ENCODE peak calls at places on chromosomes 16 and 17, in nine cellular contexts. L is K562, G is transverse colon, X is ovary, K is sigmoid colon, H is A549, O is tibial nerve, C is esophagus muscularis mucosa, F is H1. B is an unnamed sample. For H3K4me1, the result is how much of the 10 kb centered on the place peaks cover.

GRCh38 chr17:78412403-78412802 is 34.0 kb downstream of the PGS1 start:
- DNase-seq in C (no peak), F (no peak), X (no peak), L (peak), H (peak), G (no peak), O (no peak), K (no peak), B (no peak)

GRCh38 chr16:71426069-71426879 is 15.6 kb downstream of the TLE7 start:
- DNase-seq in X (peak), F (peak), G (peak), C (no peak), K (no peak), O (peak), H (peak), L (peak), B (peak)

GRCh38 chr16:51287231-51287630 is 136.2 kb upstream of the SALL1 start:
- DNase-seq in K (no peak), X (no peak), H (no peak), F (no peak), C (no peak), G (no peak), O (no peak), L (no peak), B (no peak)

GRCh38 chr16:15739940-15740339 is 89.9 kb downstream of the NDE1 start:
- DNase-seq in K (no peak), O (no peak), C (no peak), L (no peak), G (no peak), H (no peak), X (peak), F (no peak), B (no peak)

GRCh38 chr17:74212262-74212912 is 984 bp upstream of the TTYH2 start:
- DNase-seq in C (no peak), L (peak), K (peak), H (no peak), G (peak), F (no peak), X (no peak), O (no peak), B (no peak)

GRCh38 chr16:30982548-30983288 is 2.3 kb upstream of the HSD3B7 start:
- DNase-seq in L (no peak), C (no peak), X (no peak), F (no peak), H (no peak), G (no peak), K (no peak), O (no peak), B (no peak)

GRCh38 chr16:22915003-22915402 is 101.0 kb downstream of the HS3ST2 start:
- DNase-seq in L (no peak), C (no peak), G (no peak), X (no peak), K (no peak), O (no peak), H (no peak), F (no peak), B (no peak)

GRCh38 chr16:29926675-29927522 is 873 bp upstream of the KCTD13 start:
- DNase-seq in H (peak), L (peak), K (peak), X (peak), F (no peak), O (peak), G (peak), C (no peak), B (no peak)

GRCh38 chr17:78117027-78117981 is 11.3 kb downstream of the TMC6 start:
- DNase-seq in O (no peak), L (peak), F (no peak), G (peak), C (no peak), K (no peak), H (no peak), X (no peak), B (peak)

GRCh38 chr16:19840524-19841110 is 44.0 kb downstream of the GPRC5B start:
- DNase-seq in L (peak), K (no peak), F (no peak), C (no peak), G (no peak), H (no peak), X (no peak), O (no peak), B (no peak)

GRCh38 chr17:50062323-50063243 is 6.7 kb downstream of the ITGA3 start:
- DNase-seq in K (peak), L (no peak), G (peak), X (peak), F (no peak), H (peak), O (no peak), C (no peak), B (no peak)

GRCh38 chr16:51719376-51719775 is 568.3 kb upstream of the SALL1 start:
- DNase-seq in L (no peak), F (no peak), X (no peak), O (no peak), H (no peak), K (no peak), G (no peak), C (no peak), B (no peak)

GRCh38 chr17:71585540-71585939 is 535.3 kb upstream of the SOX9 start:
- DNase-seq in K (no peak), X (no peak), C (no peak), H (no peak), L (no peak), F (no peak), G (no peak), O (no peak), B (no peak)

GRCh38 chr16:31221357-31222160 is 4.6 kb upstream of the PYDC1 start:
- DNase-seq in G (no peak), C (no peak), L (no peak), F (no peak), X (no peak), H (no peak), K (no peak), O (no peak), B (no peak)

GRCh38 chr16:27759947-27760844 is 210.3 kb downstream of the KATNIP start:
- DNase-seq in C (no peak), K (no peak), F (no peak), G (no peak), O (no peak), X (no peak), H (no peak), L (peak), B (no peak)

GRCh38 chr17:46925185-46925858 is 2.4 kb downstream of the GOSR2 start:
- DNase-seq in X (no peak), L (no peak), H (no peak), K (no peak), F (no peak), C (no peak), G (no peak), O (no peak), B (no peak)

GRCh38 chr16:9797306-9797705 is 384.9 kb downstream of the GRIN2A start:
- DNase-seq in G (no peak), K (no peak), F (no peak), O (no peak), H (no peak), X (no peak), L (no peak), C (no peak), B (no peak)

GRCh38 chr17:58317421-58318064 is 11.1 kb downstream of the TSPOAP1 start:
- DNase-seq in G (peak), O (no peak), C (no peak), X (peak), H (peak), F (no peak), L (peak), K (peak), B (peak)

GRCh38 chr17:49031965-49032928 is 35.1 kb downstream of the IGF2BP1 start:
- DNase-seq in K (no peak), L (peak), F (no peak), X (no peak), H (peak), O (peak), C (no peak), G (peak), B (no peak)

GRCh38 chr16:51408357-51408756 is 257.3 kb upstream of the SALL1 start:
- DNase-seq in F (no peak), K (no peak), C (no peak), O (no peak), G (no peak), L (no peak), X (no peak), H (peak), B (no peak)

GRCh38 chr17:83096401-83097220 is 17.2 kb downstream of the METRNL start:
- DNase-seq in C (no peak), O (no peak), G (peak), K (no peak), X (no peak), H (no peak), F (no peak), L (no peak), B (no peak)

GRCh38 chr17:74455025-74455585 is 11.3 kb upstream of the CD300A start:
- DNase-seq in G (peak), O (no peak), X (peak), K (no peak), C (no peak), H (no peak), L (no peak), F (no peak), B (no peak)

GRCh38 chr16:30728904-30729672 is 19.1 kb upstream of the PHKG2 start:
- DNase-seq in L (no peak), C (no peak), F (no peak), H (no peak), G (peak), K (peak), X (no peak), O (no peak), B (no peak)

GRCh38 chr17:7405882-7406825 is 1.5 kb upstream of the NLGN2 start:
- DNase-seq in F (no peak), O (no peak), K (no peak), H (no peak), L (no peak), G (no peak), C (no peak), X (no peak), B (peak)

GRCh38 chr17:39699818-39700147 is at the start of gene ERBB2:
- DNase-seq in O (peak), X (peak), G (peak), L (no peak), K (peak), F (no peak), C (no peak), H (peak), B (no peak)

GRCh38 chr17:77054926-77055325 is 85.8 kb upstream of the SEC14L1 start:
- DNase-seq in G (no peak), L (no peak), H (no peak), X (no peak), F (no peak), O (no peak), K (no peak), C (no peak), B (no peak)

GRCh38 chr17:51425793-51426192 is 165.4 kb downstream of the UTP18 start:
- DNase-seq in L (no peak), G (no peak), F (no peak), O (no peak), X (no peak), C (no peak), H (no peak), K (no peak), B (no peak)

GRCh38 chr16:4517812-4518211 is 20.8 kb downstream of the CDIP1 start:
- DNase-seq in L (peak), H (peak), K (no peak), G (no peak), X (no peak), F (no peak), O (no peak), C (no peak), B (no peak)

GRCh38 chr16:49338867-49339266 is 34.7 kb upstream of the C16orf78 start:
- DNase-seq in O (no peak), G (no peak), K (no peak), L (no peak), X (no peak), C (peak), H (no peak), F (no peak), B (no peak)

GRCh38 chr17:75077072-75077489 is 10.7 kb upstream of the SLC16A5 start:
- DNase-seq in K (no peak), F (no peak), H (no peak), C (no peak), O (no peak), G (peak), X (no peak), L (no peak), B (no peak)

GRCh38 chr17:56897646-56898424 is 16.0 kb downstream of the TRIM25 start:
- DNase-seq in G (peak), X (no peak), K (no peak), H (no peak), F (no peak), L (no peak), C (no peak), O (no peak), B (no peak)

GRCh38 chr17:49914664-49915063 is 54.3 kb upstream of the DLX4 start:
- DNase-seq in F (no peak), H (no peak), K (no peak), X (no peak), L (no peak), G (no peak), O (no peak), C (no peak), B (no peak)

GRCh38 chr17:27768858-27769410 is 31.4 kb downstream of the NOS2 start:
- DNase-seq in K (no peak), H (no peak), X (no peak), O (no peak), F (no peak), G (no peak), L (no peak), C (no peak), B (no peak)

GRCh38 chr17:8063761-8064589 is 23.5 kb downstream of the ALOX12B start:
- DNase-seq in C (no peak), F (no peak), O (no peak), X (no peak), K (no peak), L (no peak), G (no peak), H (no peak), B (no peak)

GRCh38 chr17:78793415-78793814 is 11.3 kb upstream of the CYTH1 start:
- DNase-seq in F (no peak), O (no peak), K (no peak), L (no peak), G (no peak), C (no peak), X (no peak), H (no peak), B (no peak)

DNA sequence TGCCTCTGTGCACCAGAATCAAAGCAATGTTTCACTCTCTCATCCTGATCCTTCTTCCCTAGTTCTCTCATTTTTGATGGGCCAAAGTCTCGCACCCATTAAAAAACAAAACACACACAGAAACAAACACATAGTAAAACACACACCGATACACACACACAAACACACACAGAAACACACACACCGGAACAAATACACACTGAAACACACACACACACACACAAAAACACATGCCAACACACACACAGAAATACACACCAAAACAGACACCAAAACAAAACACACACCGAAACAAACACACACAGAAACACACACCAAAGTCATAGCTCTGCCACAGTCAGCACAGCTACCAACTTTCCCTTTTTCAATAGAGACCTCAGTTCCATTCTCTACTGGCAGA is 8.6 kb downstream of the HSPB9 start:
- DNase-seq in H (no peak), F (no peak), C (no peak), X (no peak), K (no peak), G (no peak), O (no peak), L (no peak), B (no peak)
- H3K4me1 ChIP-seq in H (under half), F (under half), C (half or more), X (under half), K (under half), G (under half), O (half or more), L (under half), B (half or more)

DNA sequence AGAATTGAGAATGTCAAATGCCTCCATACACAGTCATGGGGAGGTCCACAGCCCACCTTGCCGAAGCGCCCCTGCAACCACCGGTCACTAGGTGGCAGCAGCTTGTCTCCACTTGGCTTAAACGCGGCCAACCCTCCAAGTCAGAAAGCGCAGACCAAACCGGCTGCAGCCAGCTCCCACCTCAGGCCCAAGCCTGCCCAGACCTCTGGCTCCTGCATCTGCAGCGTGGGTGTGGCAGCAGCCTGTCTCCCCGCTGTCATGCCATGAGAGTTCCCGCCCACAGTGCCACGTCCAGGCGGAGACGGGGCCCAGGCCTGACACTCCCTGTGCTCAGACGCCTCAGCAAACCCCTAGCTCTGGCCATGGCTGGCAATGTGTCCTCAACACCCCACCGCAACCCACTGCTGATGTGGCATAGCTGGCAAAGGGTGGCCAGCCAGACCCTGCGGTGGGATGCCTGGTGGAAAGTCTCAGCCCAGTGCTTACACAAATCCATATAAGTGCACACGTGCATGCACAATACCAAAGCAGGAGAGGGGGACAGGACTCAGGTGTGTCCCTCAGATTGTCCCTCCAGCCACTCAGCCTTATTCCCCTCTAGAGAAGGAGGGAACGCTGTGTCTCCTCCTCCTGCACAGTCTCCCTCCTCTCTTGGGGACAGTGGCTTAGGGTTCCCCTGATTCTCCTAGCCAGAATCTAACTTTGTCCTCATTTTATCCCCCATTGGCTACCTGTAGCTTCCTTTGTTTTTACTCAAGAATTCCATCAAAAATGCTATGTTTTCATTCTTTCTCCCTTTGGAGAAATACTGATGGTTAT is 10.9 kb downstream of the COPZ2 start:
- DNase-seq in L (peak), O (peak), H (peak), K (peak), C (no peak), G (peak), F (peak), X (peak), B (peak)
- TF ChIP-seq POLR2A in L (no peak), O (peak), H (no peak), K (no peak), C (no peak), G (no peak), F (no peak), X (no peak), B (no peak)

GRCh38 chr17:80147035-80147939 is at the start of gene EIF4A3:
- DNase-seq in K (peak), G (peak), O (peak), H (peak), F (peak), X (peak), L (peak), C (peak), B (peak)

GRCh38 chr17:80142929-80143328 is 4.0 kb downstream of the EIF4A3 start:
- DNase-seq in H (no peak), K (peak), G (no peak), F (no peak), C (no peak), O (no peak), X (no peak), L (no peak), B (no peak)

GRCh38 chr17:80146121-80147034 is 550 bp downstream of the EIF4A3 start:
- DNase-seq in X (no peak), G (no peak), H (no peak), O (no peak), K (peak), L (peak), C (no peak), F (no peak), B (peak)

GRCh38 chr17:80141463-80142165 is 5.3 kb downstream of the EIF4A3 start:
- DNase-seq in O (no peak), K (peak), G (no peak), C (no peak), X (no peak), L (no peak), H (no peak), F (no peak), B (no peak)

GRCh38 chr17:80145076-80146075 is 1.6 kb downstream of the EIF4A3 start:
- DNase-seq in H (no peak), O (no peak), K (peak), G (no peak), F (no peak), C (no peak), X (no peak), L (no peak), B (no peak)
- TF ChIP-seq EP300 in H (no peak), O (no peak), K (no peak), G (no peak), F (no peak), C (no peak), X (no peak), L (no peak), B (no peak)

DNA sequence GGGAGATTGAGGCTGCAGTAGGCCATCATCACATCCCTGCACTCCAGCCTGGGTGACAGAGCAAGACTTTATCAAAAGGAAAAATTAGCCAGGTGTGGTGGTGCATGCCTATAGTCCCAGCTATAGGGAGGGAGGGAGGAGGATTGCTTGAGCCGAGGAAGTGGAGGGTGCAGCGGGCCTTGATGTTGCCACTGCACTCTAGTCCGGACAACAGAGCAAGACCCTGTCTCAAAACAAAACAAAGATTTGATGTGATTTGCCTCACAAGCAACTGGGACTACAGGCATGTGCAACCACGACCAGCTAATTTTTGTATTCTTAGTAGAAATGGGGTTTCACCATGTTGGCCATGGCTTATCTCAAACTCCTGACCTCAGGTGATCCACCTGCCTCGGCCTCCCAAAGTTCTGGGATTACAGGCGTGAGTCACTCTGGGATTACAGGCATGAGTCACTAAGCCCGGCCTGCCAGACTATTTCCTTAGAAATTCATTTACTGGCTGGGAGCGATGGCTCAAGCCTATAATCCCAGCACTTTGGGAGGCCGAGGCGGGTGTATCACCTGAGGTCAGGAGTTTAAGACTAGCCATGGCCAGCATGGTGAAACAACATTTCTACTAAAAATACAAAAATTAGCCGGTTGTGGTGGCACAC is 11.5 kb downstream of the UBE2G1 start:
- DNase-seq in G (no peak), H (no peak), X (no peak), C (no peak), K (no peak), F (no peak), O (no peak), L (no peak), B (no peak)
- H3K4me1 ChIP-seq in G (under half), H (under half), X (under half), C (under half), K (under half), F (under half), O (half or more), L (under half), B (half or more)

B was measured in suprapubic skin.